ENCODE peak calls at places on chromosomes 5 and 9, in nine cellular contexts. H, P, T, A, J, G, C, M and L are unnamed samples.
A peak's percentile ranks its signal among the peaks of the same experiment; 100 is the strongest.

GRCh38 chr5:73030531-73030930 is 74.7 kb downstream of the FCHO2 start:
- DNase-seq in C (no peak), A (peak; percentile 66), T (no peak), G (no peak), H (no peak), J (no peak), M (no peak), P (no peak), L (no peak)

GRCh38 chr5:34034497-34035327 is 8.3 kb downstream of the C1QTNF3 start:
- DNase-seq in H (no peak), P (no peak), T (no peak), G (no peak), J (no peak), C (no peak), A (no peak), M (no peak), L (no peak)

GRCh38 chr9:93895535-93895934 is 59.6 kb downstream of the BARX1 start:
- DNase-seq in J (no peak), T (no peak), G (no peak), C (no peak), A (no peak), P (no peak), H (no peak), M (no peak), L (no peak)

GRCh38 chr9:129962889-129963703 is 79.9 kb downstream of the FNBP1 start:
- DNase-seq in A (peak; percentile 45), T (no peak), H (peak; percentile 55), G (peak; percentile 50), M (no peak), P (peak; percentile 40), J (no peak), C (peak; percentile 62), L (peak; percentile 68)

GRCh38 chr5:59532979-59533729 is 360.4 kb downstream of the PDE4D start:
- DNase-seq in A (no peak), G (no peak), J (no peak), T (no peak), P (no peak), C (no peak), M (no peak), H (no peak), L (no peak)

GRCh38 chr9:109416135-109416706 is 81.9 kb downstream of the PTPN3 start:
- DNase-seq in T (no peak), A (no peak), P (no peak), G (no peak), J (no peak), M (no peak), H (no peak), C (no peak), L (no peak)

GRCh38 chr9:83027153-83027867 is 35.6 kb downstream of the RASEF start:
- DNase-seq in C (peak; percentile 40), P (no peak), A (peak; percentile 95), J (peak; percentile 43), H (no peak), M (peak; percentile 51), G (peak; percentile 80), T (no peak), L (peak; percentile 90)

GRCh38 chr5:95731571-95732554 is 727 bp downstream of the RHOBTB3 start:
- DNase-seq in C (peak; percentile 56), P (peak; percentile 56), G (peak; percentile 52), J (no peak), T (peak; percentile 69), A (peak; percentile 23), M (no peak), H (peak; percentile 20), L (peak; percentile 59)

GRCh38 chr5:157772077-157772613 is 28.6 kb downstream of the LSM11 start:
- DNase-seq in A (no peak), H (no peak), T (no peak), G (no peak), P (no peak), C (no peak), J (no peak), M (no peak), L (no peak)

GRCh38 chr5:14669975-14670374 is 5.5 kb downstream of the OTULIN start:
- DNase-seq in M (peak; percentile 36), J (no peak), H (no peak), G (peak; percentile 37), P (no peak), C (no peak), T (no peak), A (peak; percentile 80), L (peak; percentile 13)

GRCh38 chr9:114521846-114522245 is 16.6 kb upstream of the WHRN start:
- DNase-seq in C (no peak), H (no peak), G (peak; percentile 26), M (no peak), P (no peak), J (no peak), A (no peak), T (no peak), L (peak; percentile 60)

GRCh38 chr5:146722361-146722779 is 156.2 kb downstream of the PPP2R2B start:
- DNase-seq in G (no peak), J (no peak), C (peak; percentile 68), T (no peak), P (no peak), A (peak; percentile 68), H (no peak), M (no peak), L (peak; percentile 23)

GRCh38 chr9:120708526-120709224 is 5.6 kb downstream of the MEGF9 start:
- DNase-seq in J (no peak), G (peak; percentile 85), A (peak; percentile 91), T (no peak), H (no peak), P (no peak), M (no peak), C (peak; percentile 76), L (peak; percentile 57)

GRCh38 chr5:173306695-173307094 is 21.5 kb downstream of the STC2 start:
- DNase-seq in C (no peak), H (no peak), P (no peak), T (no peak), G (no peak), J (no peak), A (no peak), M (no peak), L (no peak)

GRCh38 chr9:127555830-127556820 is 56.0 kb upstream of the STXBP1 start:
- DNase-seq in M (peak; percentile 98), P (no peak), T (no peak), J (peak; percentile 94), C (peak; percentile 95), G (peak; percentile 96), A (peak; percentile 95), H (peak; percentile 24), L (peak; percentile 99)